ENCODE peak calls at places on chromosomes 3 and 15, in four cellular contexts. One of them, this sample, is unnamed.

GRCh38 chr15:73632670-73633058 is 525 bp downstream of the NPTN start:
- DNase-seq in H1: peak
- DNase-seq in K562: no peak
- DNase-seq in GM12878: no peak
- DNase-seq in this sample: no peak

GRCh38 chr15:78977091-78977571 is 32.3 kb upstream of the CTSH start:
- DNase-seq in H1: no peak
- DNase-seq in K562: no peak
- DNase-seq in GM12878: peak
- DNase-seq in this sample: no peak

GRCh38 chr15:98751767-98752166 is 103.4 kb downstream of the IGF1R start:
- DNase-seq in H1: no peak
- DNase-seq in K562: no peak
- DNase-seq in GM12878: no peak
- DNase-seq in this sample: peak

GRCh38 chr3:107928084-107928445 is 162.8 kb downstream of the CD47 start:
- DNase-seq in H1: no peak
- DNase-seq in K562: no peak
- DNase-seq in GM12878: no peak
- DNase-seq in this sample: no peak

GRCh38 chr3:145767909-145768308 is 393.1 kb downstream of the PLOD2 start:
- DNase-seq in H1: no peak
- DNase-seq in K562: no peak
- DNase-seq in GM12878: no peak
- DNase-seq in this sample: no peak

GRCh38 chr3:11564577-11565001 is 79.1 kb downstream of the VGLL4 start:
- DNase-seq in H1: no peak
- DNase-seq in K562: no peak
- DNase-seq in GM12878: no peak
- DNase-seq in this sample: no peak

GRCh38 chr15:66774001-66774814 is 72.2 kb downstream of the SMAD6 start:
- DNase-seq in H1: peak
- DNase-seq in K562: peak
- DNase-seq in GM12878: no peak
- DNase-seq in this sample: peak

GRCh38 chr3:134371542-134372324 is 2.5 kb downstream of the AMOTL2 start:
- DNase-seq in H1: no peak
- DNase-seq in K562: no peak
- DNase-seq in GM12878: no peak
- DNase-seq in this sample: no peak

GRCh38 chr15:80875568-80875967 is 96.4 kb downstream of the CEMIP start:
- DNase-seq in H1: no peak
- DNase-seq in K562: no peak
- DNase-seq in GM12878: no peak
- DNase-seq in this sample: no peak

GRCh38 chr15:79923068-79923514 is 26.3 kb upstream of the MTHFS start:
- DNase-seq in H1: peak
- DNase-seq in K562: peak
- DNase-seq in GM12878: no peak
- DNase-seq in this sample: peak

GRCh38 chr3:134002326-134002725 is 27.4 kb downstream of the SLCO2A1 start:
- DNase-seq in H1: no peak
- DNase-seq in K562: no peak
- DNase-seq in GM12878: no peak
- DNase-seq in this sample: no peak

GRCh38 chr15:96345560-96346389 is 15.3 kb downstream of the NR2F2 start:
- DNase-seq in H1: peak
- DNase-seq in K562: no peak
- DNase-seq in GM12878: no peak
- DNase-seq in this sample: peak

GRCh38 chr15:74994685-74995084 is 678 bp upstream of the SCAMP5 start:
- DNase-seq in H1: no peak
- DNase-seq in K562: no peak
- DNase-seq in GM12878: no peak
- DNase-seq in this sample: no peak

GRCh38 chr3:194572131-194572789 is 61.0 kb downstream of the TMEM44 start:
- DNase-seq in H1: no peak
- DNase-seq in K562: peak
- DNase-seq in GM12878: no peak
- DNase-seq in this sample: peak

GRCh38 chr3:123324880-123325765 is 123.4 kb downstream of the SEC22A start:
- DNase-seq in H1: no peak
- DNase-seq in K562: no peak
- DNase-seq in GM12878: no peak
- DNase-seq in this sample: no peak

GRCh38 chr3:197300361-197300760 is 1.9 kb upstream of the DLG1 start:
- DNase-seq in H1: no peak
- DNase-seq in K562: no peak
- DNase-seq in GM12878: no peak
- DNase-seq in this sample: no peak

GRCh38 chr3:53668872-53669271 is 174.5 kb downstream of the CACNA1D start:
- DNase-seq in H1: no peak
- DNase-seq in K562: peak
- DNase-seq in GM12878: no peak
- DNase-seq in this sample: no peak

GRCh38 chr3:94028093-94028837 is at the start of gene STX19:
- DNase-seq in H1: no peak
- DNase-seq in K562: no peak
- DNase-seq in GM12878: no peak
- DNase-seq in this sample: no peak

GRCh38 chr15:49556437-49556836 is 64.2 kb downstream of the FAM227B start:
- DNase-seq in H1: no peak
- DNase-seq in K562: no peak
- DNase-seq in GM12878: no peak
- DNase-seq in this sample: no peak

GRCh38 chr15:81296218-81296617 is 27.7 kb downstream of the STARD5 start:
- DNase-seq in H1: no peak
- DNase-seq in K562: no peak
- DNase-seq in GM12878: no peak
- DNase-seq in this sample: no peak

GRCh38 chr3:122618614-122619013 is 41.2 kb downstream of the PARP15 start:
- DNase-seq in H1: no peak
- DNase-seq in K562: no peak
- DNase-seq in GM12878: no peak
- DNase-seq in this sample: no peak

GRCh38 chr3:196754215-196754937 is 14.7 kb downstream of the PAK2 start:
- DNase-seq in H1: no peak
- DNase-seq in K562: no peak
- DNase-seq in GM12878: no peak
- DNase-seq in this sample: peak

GRCh38 chr15:40069178-40070165 is 30.5 kb upstream of the SRP14 start:
- DNase-seq in H1: peak
- DNase-seq in K562: no peak
- DNase-seq in GM12878: no peak
- DNase-seq in this sample: peak

GRCh38 chr3:69276884-69277283 is 109.0 kb downstream of the FRMD4B start:
- DNase-seq in H1: no peak
- DNase-seq in K562: no peak
- DNase-seq in GM12878: no peak
- DNase-seq in this sample: no peak

DNA sequence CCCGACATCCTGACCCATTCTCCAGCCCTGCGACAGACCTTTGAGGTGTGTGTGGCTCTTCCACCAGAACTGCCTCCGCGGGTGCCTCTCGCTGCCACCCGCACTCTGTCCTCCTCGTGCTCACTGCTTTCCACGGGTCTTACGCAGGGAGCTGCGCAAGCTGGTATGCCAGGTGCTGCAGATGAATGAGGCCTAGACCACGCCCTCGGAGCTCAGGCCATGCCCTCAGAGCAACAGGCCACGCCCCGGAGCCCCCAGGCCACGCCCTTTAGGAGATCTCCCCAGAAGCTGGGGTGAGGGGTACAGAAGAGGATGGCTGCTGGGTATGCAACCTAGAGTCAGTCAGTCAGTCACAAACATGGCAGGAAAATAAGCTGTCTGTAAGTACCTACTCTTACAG is 300.3 kb downstream of the GABRG3 start:
- DNase-seq in H1: peak
- DNase-seq in K562: no peak
- DNase-seq in GM12878: no peak
- DNase-seq in this sample: no peak
- TF ChIP-seq CTCF in H1: no peak
- TF ChIP-seq CTCF in K562: no peak
- TF ChIP-seq CTCF in GM12878: no peak
- TF ChIP-seq CTCF in this sample: no peak

GRCh38 chr3:98990657-98991056 is 89.2 kb upstream of the DCBLD2 start:
- DNase-seq in H1: no peak
- DNase-seq in K562: no peak
- DNase-seq in GM12878: no peak
- DNase-seq in this sample: no peak

GRCh38 chr3:98991393-98991792 is 89.9 kb upstream of the DCBLD2 start:
- DNase-seq in H1: no peak
- DNase-seq in K562: no peak
- DNase-seq in GM12878: no peak
- DNase-seq in this sample: no peak

GRCh38 chr3:98999675-99000074 is 98.2 kb upstream of the DCBLD2 start:
- DNase-seq in H1: no peak
- DNase-seq in K562: no peak
- DNase-seq in GM12878: no peak
- DNase-seq in this sample: no peak

GRCh38 chr3:98994128-98994762 is 92.8 kb upstream of the DCBLD2 start:
- DNase-seq in H1: no peak
- DNase-seq in K562: no peak
- DNase-seq in GM12878: no peak
- DNase-seq in this sample: peak
- TF ChIP-seq KDM1A in H1: no peak
- TF ChIP-seq KDM1A in K562: no peak
- TF ChIP-seq KDM1A in GM12878: no peak
- TF ChIP-seq KDM1A in this sample: no peak

GRCh38 chr3:157094301-157094700 is 65.6 kb downstream of the CCNL1 start:
- DNase-seq in H1: no peak
- DNase-seq in K562: no peak
- DNase-seq in GM12878: no peak
- DNase-seq in this sample: no peak
- H2AFZ ChIP-seq in H1: no peak
- H2AFZ ChIP-seq in K562: peak
- H2AFZ ChIP-seq in GM12878: no peak
- H2AFZ ChIP-seq in this sample: no peak

GRCh38 chr3:117355566-117355965 is 646.0 kb downstream of the TUSC7 start:
- DNase-seq in H1: peak
- DNase-seq in K562: peak
- DNase-seq in GM12878: no peak
- DNase-seq in this sample: peak
- TF ChIP-seq CTCF in H1: peak
- TF ChIP-seq CTCF in K562: no peak
- TF ChIP-seq CTCF in GM12878: peak
- TF ChIP-seq CTCF in this sample: peak

GRCh38 chr15:37756407-37756806 is 178.0 kb upstream of the TMCO5A start:
- DNase-seq in H1: no peak
- DNase-seq in K562: no peak
- DNase-seq in GM12878: no peak
- DNase-seq in this sample: no peak

GRCh38 chr15:37751401-37751800 is 183.0 kb upstream of the TMCO5A start:
- DNase-seq in H1: no peak
- DNase-seq in K562: no peak
- DNase-seq in GM12878: no peak
- DNase-seq in this sample: no peak
- TF ChIP-seq KDM1A in H1: no peak
- TF ChIP-seq KDM1A in K562: no peak
- TF ChIP-seq KDM1A in GM12878: no peak
- TF ChIP-seq KDM1A in this sample: no peak

DNA sequence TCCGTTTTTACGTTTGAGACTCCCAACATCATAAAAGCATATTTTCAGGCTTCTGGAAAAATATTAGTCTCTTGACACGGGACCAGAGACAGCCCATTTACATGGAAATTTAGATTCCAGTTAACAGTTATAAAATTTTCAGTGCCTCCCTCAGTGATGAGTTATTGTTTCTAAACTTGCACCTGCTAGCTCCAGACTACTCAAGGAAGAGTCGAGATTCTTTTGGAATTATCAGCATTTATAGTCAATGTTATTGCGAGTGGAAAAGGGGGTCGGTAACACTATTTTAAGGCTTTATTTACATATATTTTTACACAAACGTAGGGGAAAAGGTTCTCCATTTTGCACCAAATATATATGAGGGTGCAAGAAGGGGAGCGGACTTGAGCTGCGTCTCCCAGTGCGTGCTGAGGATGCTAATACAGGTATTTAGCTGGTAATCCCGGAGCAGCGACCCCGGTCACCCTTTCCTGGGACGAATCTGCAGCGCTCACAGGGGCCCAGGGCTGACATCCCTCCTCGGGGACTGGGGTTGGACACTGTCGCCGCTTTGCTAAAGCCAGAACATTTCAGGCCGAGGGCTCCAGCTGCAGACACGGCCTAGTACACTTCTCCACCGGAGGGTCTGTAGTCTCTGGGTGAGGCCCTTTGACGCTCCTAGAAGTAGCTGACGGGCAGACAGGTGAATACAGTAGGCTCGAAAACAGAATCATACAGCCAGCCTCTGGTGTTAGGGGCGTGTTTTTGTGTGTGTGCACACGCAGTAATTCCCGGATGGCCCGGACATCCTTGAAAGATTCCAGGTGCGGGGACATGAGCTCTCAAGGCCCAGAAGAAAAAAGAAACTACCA is 729 bp upstream of the ZBTB11 start:
- DNase-seq in H1: peak
- DNase-seq in K562: no peak
- DNase-seq in GM12878: no peak
- DNase-seq in this sample: no peak
- H2AFZ ChIP-seq in H1: no peak
- H2AFZ ChIP-seq in K562: peak
- H2AFZ ChIP-seq in GM12878: peak
- H2AFZ ChIP-seq in this sample: no peak